ENCODE peak calls at places on chromosome 11, in nine cellular contexts. One of them, this sample, is unnamed.
A peak's percentile ranks its signal among the peaks of the same experiment; 100 is the strongest.

GRCh38 chr11:69409812-69410645 is 71.4 kb upstream of the LINC01488 start:
- DNase-seq in stimulated activated CD8-positive, alpha-beta memory T cell treated with anti-CD3 and anti-CD28 coated beads, Interleukin-2, amount 100 ng/mL, for 1 hour: no peak
- DNase-seq in MM.1S: no peak
- DNase-seq in heart right ventricle: no peak
- DNase-seq in GM13976: no peak
- DNase-seq in activated naive CD4-positive, alpha-beta T cell treated with anti-CD3 and anti-CD28 coated beads for 36 hours: peak; percentile 14
- DNase-seq in HCEC 1CT: no peak
- DNase-seq in right cardiac atrium: no peak
- DNase-seq in stimulated activated CD4-positive, alpha-beta T cell treated with anti-CD3 and anti-CD28 coated beads, TNF-alpha, amount 100 ng/mL, for 1 hour: no peak
- DNase-seq in this sample: no peak

GRCh38 chr11:47508595-47509555 is 44.1 kb downstream of the CELF1 start:
- DNase-seq in stimulated activated CD8-positive, alpha-beta memory T cell treated with anti-CD3 and anti-CD28 coated beads, Interleukin-2, amount 100 ng/mL, for 1 hour: no peak
- DNase-seq in MM.1S: no peak
- DNase-seq in heart right ventricle: no peak
- DNase-seq in GM13976: peak; percentile 35
- DNase-seq in activated naive CD4-positive, alpha-beta T cell treated with anti-CD3 and anti-CD28 coated beads for 36 hours: no peak
- DNase-seq in HCEC 1CT: no peak
- DNase-seq in right cardiac atrium: no peak
- DNase-seq in stimulated activated CD4-positive, alpha-beta T cell treated with anti-CD3 and anti-CD28 coated beads, TNF-alpha, amount 100 ng/mL, for 1 hour: no peak
- DNase-seq in this sample: no peak

GRCh38 chr11:132245558-132246385 is 875.4 kb downstream of the NTM start:
- DNase-seq in stimulated activated CD8-positive, alpha-beta memory T cell treated with anti-CD3 and anti-CD28 coated beads, Interleukin-2, amount 100 ng/mL, for 1 hour: no peak
- DNase-seq in MM.1S: no peak
- DNase-seq in heart right ventricle: no peak
- DNase-seq in GM13976: no peak
- DNase-seq in activated naive CD4-positive, alpha-beta T cell treated with anti-CD3 and anti-CD28 coated beads for 36 hours: no peak
- DNase-seq in HCEC 1CT: no peak
- DNase-seq in right cardiac atrium: no peak
- DNase-seq in stimulated activated CD4-positive, alpha-beta T cell treated with anti-CD3 and anti-CD28 coated beads, TNF-alpha, amount 100 ng/mL, for 1 hour: no peak
- DNase-seq in this sample: no peak

GRCh38 chr11:112780351-112781043 is 180.7 kb upstream of the NCAM1 start:
- DNase-seq in stimulated activated CD8-positive, alpha-beta memory T cell treated with anti-CD3 and anti-CD28 coated beads, Interleukin-2, amount 100 ng/mL, for 1 hour: no peak
- DNase-seq in MM.1S: no peak
- DNase-seq in heart right ventricle: peak; percentile 56
- DNase-seq in GM13976: no peak
- DNase-seq in activated naive CD4-positive, alpha-beta T cell treated with anti-CD3 and anti-CD28 coated beads for 36 hours: no peak
- DNase-seq in HCEC 1CT: no peak
- DNase-seq in right cardiac atrium: peak; percentile 88
- DNase-seq in stimulated activated CD4-positive, alpha-beta T cell treated with anti-CD3 and anti-CD28 coated beads, TNF-alpha, amount 100 ng/mL, for 1 hour: no peak
- DNase-seq in this sample: peak; percentile 58

GRCh38 chr11:17014774-17015638 is 792 bp upstream of the PLEKHA7 start:
- DNase-seq in stimulated activated CD8-positive, alpha-beta memory T cell treated with anti-CD3 and anti-CD28 coated beads, Interleukin-2, amount 100 ng/mL, for 1 hour: no peak
- DNase-seq in MM.1S: peak; percentile 71
- DNase-seq in heart right ventricle: no peak
- DNase-seq in GM13976: peak; percentile 76
- DNase-seq in activated naive CD4-positive, alpha-beta T cell treated with anti-CD3 and anti-CD28 coated beads for 36 hours: peak; percentile 34
- DNase-seq in HCEC 1CT: peak; percentile 64
- DNase-seq in right cardiac atrium: peak; percentile 52
- DNase-seq in stimulated activated CD4-positive, alpha-beta T cell treated with anti-CD3 and anti-CD28 coated beads, TNF-alpha, amount 100 ng/mL, for 1 hour: no peak
- DNase-seq in this sample: peak; percentile 83

GRCh38 chr11:84543367-84544159 is 1083.6 kb downstream of the DLG2 start:
- DNase-seq in stimulated activated CD8-positive, alpha-beta memory T cell treated with anti-CD3 and anti-CD28 coated beads, Interleukin-2, amount 100 ng/mL, for 1 hour: no peak
- DNase-seq in MM.1S: no peak
- DNase-seq in heart right ventricle: no peak
- DNase-seq in GM13976: no peak
- DNase-seq in activated naive CD4-positive, alpha-beta T cell treated with anti-CD3 and anti-CD28 coated beads for 36 hours: no peak
- DNase-seq in HCEC 1CT: no peak
- DNase-seq in right cardiac atrium: no peak
- DNase-seq in stimulated activated CD4-positive, alpha-beta T cell treated with anti-CD3 and anti-CD28 coated beads, TNF-alpha, amount 100 ng/mL, for 1 hour: no peak
- DNase-seq in this sample: no peak

GRCh38 chr11:82756765-82757650 is 23.3 kb upstream of the FAM181B start:
- DNase-seq in stimulated activated CD8-positive, alpha-beta memory T cell treated with anti-CD3 and anti-CD28 coated beads, Interleukin-2, amount 100 ng/mL, for 1 hour: no peak
- DNase-seq in MM.1S: peak; percentile 42
- DNase-seq in heart right ventricle: no peak
- DNase-seq in GM13976: no peak
- DNase-seq in activated naive CD4-positive, alpha-beta T cell treated with anti-CD3 and anti-CD28 coated beads for 36 hours: peak; percentile 21
- DNase-seq in HCEC 1CT: no peak
- DNase-seq in right cardiac atrium: no peak
- DNase-seq in stimulated activated CD4-positive, alpha-beta T cell treated with anti-CD3 and anti-CD28 coated beads, TNF-alpha, amount 100 ng/mL, for 1 hour: no peak
- DNase-seq in this sample: no peak

GRCh38 chr11:122323754-122324421 is 207.9 kb upstream of the BLID start:
- DNase-seq in stimulated activated CD8-positive, alpha-beta memory T cell treated with anti-CD3 and anti-CD28 coated beads, Interleukin-2, amount 100 ng/mL, for 1 hour: no peak
- DNase-seq in MM.1S: no peak
- DNase-seq in heart right ventricle: no peak
- DNase-seq in GM13976: no peak
- DNase-seq in activated naive CD4-positive, alpha-beta T cell treated with anti-CD3 and anti-CD28 coated beads for 36 hours: no peak
- DNase-seq in HCEC 1CT: no peak
- DNase-seq in right cardiac atrium: peak; percentile 47
- DNase-seq in stimulated activated CD4-positive, alpha-beta T cell treated with anti-CD3 and anti-CD28 coated beads, TNF-alpha, amount 100 ng/mL, for 1 hour: no peak
- DNase-seq in this sample: no peak

GRCh38 chr11:86717817-86718501 is 45.5 kb upstream of the ME3 start:
- DNase-seq in stimulated activated CD8-positive, alpha-beta memory T cell treated with anti-CD3 and anti-CD28 coated beads, Interleukin-2, amount 100 ng/mL, for 1 hour: no peak
- DNase-seq in MM.1S: no peak
- DNase-seq in heart right ventricle: no peak
- DNase-seq in GM13976: no peak
- DNase-seq in activated naive CD4-positive, alpha-beta T cell treated with anti-CD3 and anti-CD28 coated beads for 36 hours: no peak
- DNase-seq in HCEC 1CT: peak; percentile 37
- DNase-seq in right cardiac atrium: no peak
- DNase-seq in stimulated activated CD4-positive, alpha-beta T cell treated with anti-CD3 and anti-CD28 coated beads, TNF-alpha, amount 100 ng/mL, for 1 hour: no peak
- DNase-seq in this sample: peak; percentile 47

GRCh38 chr11:94178331-94178730 is 49.7 kb downstream of the PANX1 start:
- DNase-seq in stimulated activated CD8-positive, alpha-beta memory T cell treated with anti-CD3 and anti-CD28 coated beads, Interleukin-2, amount 100 ng/mL, for 1 hour: no peak
- DNase-seq in MM.1S: no peak
- DNase-seq in heart right ventricle: no peak
- DNase-seq in GM13976: no peak
- DNase-seq in activated naive CD4-positive, alpha-beta T cell treated with anti-CD3 and anti-CD28 coated beads for 36 hours: no peak
- DNase-seq in HCEC 1CT: no peak
- DNase-seq in right cardiac atrium: no peak
- DNase-seq in stimulated activated CD4-positive, alpha-beta T cell treated with anti-CD3 and anti-CD28 coated beads, TNF-alpha, amount 100 ng/mL, for 1 hour: no peak
- DNase-seq in this sample: no peak

GRCh38 chr11:69487391-69487790 is 5.9 kb downstream of the LINC01488 start:
- DNase-seq in stimulated activated CD8-positive, alpha-beta memory T cell treated with anti-CD3 and anti-CD28 coated beads, Interleukin-2, amount 100 ng/mL, for 1 hour: no peak
- DNase-seq in MM.1S: no peak
- DNase-seq in heart right ventricle: no peak
- DNase-seq in GM13976: no peak
- DNase-seq in activated naive CD4-positive, alpha-beta T cell treated with anti-CD3 and anti-CD28 coated beads for 36 hours: no peak
- DNase-seq in HCEC 1CT: no peak
- DNase-seq in right cardiac atrium: peak; percentile 30
- DNase-seq in stimulated activated CD4-positive, alpha-beta T cell treated with anti-CD3 and anti-CD28 coated beads, TNF-alpha, amount 100 ng/mL, for 1 hour: no peak
- DNase-seq in this sample: no peak

GRCh38 chr11:61467609-61468401 is 37.9 kb downstream of the SDHAF2 start:
- DNase-seq in stimulated activated CD8-positive, alpha-beta memory T cell treated with anti-CD3 and anti-CD28 coated beads, Interleukin-2, amount 100 ng/mL, for 1 hour: no peak
- DNase-seq in MM.1S: no peak
- DNase-seq in heart right ventricle: peak; percentile 36
- DNase-seq in GM13976: no peak
- DNase-seq in activated naive CD4-positive, alpha-beta T cell treated with anti-CD3 and anti-CD28 coated beads for 36 hours: no peak
- DNase-seq in HCEC 1CT: no peak
- DNase-seq in right cardiac atrium: peak; percentile 64
- DNase-seq in stimulated activated CD4-positive, alpha-beta T cell treated with anti-CD3 and anti-CD28 coated beads, TNF-alpha, amount 100 ng/mL, for 1 hour: no peak
- DNase-seq in this sample: no peak

GRCh38 chr11:125429174-125429707 is 66.8 kb downstream of the FEZ1 start:
- DNase-seq in stimulated activated CD8-positive, alpha-beta memory T cell treated with anti-CD3 and anti-CD28 coated beads, Interleukin-2, amount 100 ng/mL, for 1 hour: peak; percentile 5
- DNase-seq in MM.1S: peak; percentile 78
- DNase-seq in heart right ventricle: peak; percentile 64
- DNase-seq in GM13976: peak; percentile 84
- DNase-seq in activated naive CD4-positive, alpha-beta T cell treated with anti-CD3 and anti-CD28 coated beads for 36 hours: peak; percentile 77
- DNase-seq in HCEC 1CT: peak; percentile 25
- DNase-seq in right cardiac atrium: peak; percentile 83
- DNase-seq in stimulated activated CD4-positive, alpha-beta T cell treated with anti-CD3 and anti-CD28 coated beads, TNF-alpha, amount 100 ng/mL, for 1 hour: no peak
- DNase-seq in this sample: peak; percentile 79

This sample was measured in PC-3.